ENCODE peak calls at places on chromosomes 13 and 19, in four cellular contexts. D, R, C and L are unnamed samples.

GRCh38 chr19:18419699-18420460 is 682 bp downstream of the SSBP4 start:
- DNase-seq in D (peak), R (no peak), C (peak), L (no peak)

GRCh38 chr13:93079294-93079693 is 147.3 kb upstream of the GPC6 start:
- DNase-seq in D (no peak), R (no peak), C (no peak), L (no peak)

GRCh38 chr13:108621421-108621820 is 8.0 kb upstream of the MYO16 start:
- DNase-seq in D (no peak), R (peak), C (no peak), L (no peak)

GRCh38 chr13:43159007-43159406 is 135.6 kb downstream of the DNAJC15 start:
- DNase-seq in D (no peak), R (no peak), C (no peak), L (peak)

GRCh38 chr13:44243198-44243852 is 130.3 kb upstream of the SERP2 start:
- DNase-seq in D (no peak), R (peak), C (no peak), L (no peak)

GRCh38 chr19:16527971-16528521 is 14.2 kb downstream of the CHERP start:
- DNase-seq in D (no peak), R (no peak), C (peak), L (no peak)

GRCh38 chr13:75458696-75459422 is 23.1 kb downstream of the TBC1D4 start:
- DNase-seq in D (peak), R (no peak), C (peak), L (no peak)

GRCh38 chr13:59047546-59047945 is 1116.2 kb downstream of the DIAPH3 start:
- DNase-seq in D (no peak), R (no peak), C (no peak), L (no peak)

GRCh38 chr13:85543144-85543543 is 256.1 kb downstream of the SLITRK6 start:
- DNase-seq in D (no peak), R (no peak), C (no peak), L (no peak)

GRCh38 chr13:114152831-114153371 is 20.5 kb upstream of the RASA3 start:
- DNase-seq in D (no peak), R (no peak), C (no peak), L (no peak)

GRCh38 chr13:52319876-52320275 is 86.1 kb downstream of the THSD1 start:
- DNase-seq in D (no peak), R (no peak), C (no peak), L (no peak)

GRCh38 chr13:23509781-23510543 is 60.2 kb upstream of the TNFRSF19 start:
- DNase-seq in D (no peak), R (peak), C (no peak), L (no peak)

GRCh38 chr19:38384209-38385027 is 3.4 kb downstream of the GGN start:
- DNase-seq in D (no peak), R (no peak), C (no peak), L (no peak)

GRCh38 chr13:45473627-45474026 is 8.9 kb downstream of the COG3 start:
- DNase-seq in D (no peak), R (no peak), C (no peak), L (no peak)

GRCh38 chr19:10797078-10797477 is 38.9 kb downstream of the TMED1 start:
- DNase-seq in D (no peak), R (no peak), C (no peak), L (no peak)

GRCh38 chr13:113777311-113778260 is 18.6 kb downstream of the TMEM255B start:
- DNase-seq in D (no peak), R (no peak), C (no peak), L (no peak)

GRCh38 chr13:48496796-48497195 is 36.1 kb downstream of the RCBTB2 start:
- DNase-seq in D (no peak), R (no peak), C (no peak), L (no peak)

GRCh38 chr13:66222127-66222526 is 1008.0 kb downstream of the PCDH9 start:
- DNase-seq in D (no peak), R (no peak), C (no peak), L (no peak)

GRCh38 chr13:114339779-114340534 is 25.7 kb downstream of the CHAMP1 start:
- DNase-seq in D (peak), R (no peak), C (peak), L (no peak)

GRCh38 chr19:30029721-30030510 is 87.9 kb downstream of the URI1 start:
- DNase-seq in D (no peak), R (no peak), C (no peak), L (peak)

GRCh38 chr19:35226748-35227147 is 1.8 kb downstream of the FAM187B start:
- DNase-seq in D (no peak), R (no peak), C (no peak), L (no peak)

GRCh38 chr19:46962030-46962570 is 57.5 kb upstream of the NPAS1 start:
- DNase-seq in D (no peak), R (no peak), C (no peak), L (no peak)

GRCh38 chr19:46959962-46960556 is 59.6 kb upstream of the NPAS1 start:
- DNase-seq in D (no peak), R (no peak), C (no peak), L (no peak)

GRCh38 chr19:46958542-46958941 is 61.1 kb upstream of the NPAS1 start:
- DNase-seq in D (no peak), R (no peak), C (no peak), L (peak)

GRCh38 chr19:46967578-46968018 is 52.0 kb upstream of the NPAS1 start:
- DNase-seq in D (peak), R (no peak), C (no peak), L (no peak)

DNA sequence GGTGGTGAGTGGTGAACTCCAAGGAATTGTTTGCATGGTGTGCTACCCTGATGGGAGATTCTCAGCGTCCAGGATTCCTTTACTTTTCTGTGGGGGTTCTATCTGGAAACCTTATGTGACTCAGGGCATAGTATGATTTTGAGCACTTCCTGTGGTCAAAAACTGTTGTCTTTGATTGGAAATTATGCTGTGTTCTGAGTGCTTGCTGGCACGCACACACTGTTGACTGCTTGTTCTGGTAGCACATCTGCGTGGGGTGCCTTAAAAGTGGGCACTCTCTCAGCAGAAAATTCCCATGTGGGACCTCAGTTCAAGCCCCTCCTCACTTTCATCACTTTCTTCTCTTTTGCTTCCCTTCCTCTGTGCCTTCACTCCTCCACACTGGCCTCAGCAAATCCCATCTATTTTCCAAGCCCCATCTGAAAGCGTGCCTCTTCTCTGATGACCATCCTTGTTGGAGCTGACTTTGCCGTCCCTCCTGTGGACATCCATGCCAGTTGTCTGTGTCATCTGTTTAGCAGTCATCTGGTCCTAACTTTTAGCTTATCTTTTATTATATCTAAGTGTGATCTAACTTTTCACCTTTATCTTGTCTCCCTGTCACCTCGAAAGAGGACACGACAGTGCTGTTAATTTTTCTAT is 56.4 kb upstream of the NPAS1 start:
- DNase-seq in D (no peak), R (no peak), C (no peak), L (peak)
- H3K4me3 ChIP-seq in D (no peak), R (no peak), C (no peak), L (no peak)

GRCh38 chr19:19538077-19538764 is at the start of gene CILP2:
- DNase-seq in D (peak), R (no peak), C (peak), L (no peak)
- H3K4me3 ChIP-seq in D (peak), R (no peak), C (no peak), L (peak)

GRCh38 chr19:37251308-37252229 is 33.6 kb downstream of the ZNF383 start:
- DNase-seq in D (peak), R (peak), C (peak), L (peak)
- H3K4me3 ChIP-seq in D (peak), R (peak), C (peak), L (peak)

GRCh38 chr13:26758496-26759155 is 2.0 kb downstream of the GPR12 start:
- DNase-seq in D (no peak), R (no peak), C (no peak), L (no peak)

GRCh38 chr13:26759907-26760834 is at the start of gene GPR12:
- DNase-seq in D (no peak), R (no peak), C (no peak), L (no peak)

GRCh38 chr13:26759156-26759906 is 1.3 kb downstream of the GPR12 start:
- DNase-seq in D (no peak), R (no peak), C (no peak), L (no peak)

GRCh38 chr13:26760835-26761582 is 423 bp upstream of the GPR12 start:
- DNase-seq in D (no peak), R (no peak), C (no peak), L (no peak)
- H3K4me3 ChIP-seq in D (no peak), R (no peak), C (no peak), L (no peak)

GRCh38 chr19:54465367-54466109 is 2.0 kb upstream of the LENG9 start:
- DNase-seq in D (peak), R (no peak), C (no peak), L (no peak)
- H3K4me3 ChIP-seq in D (no peak), R (no peak), C (no peak), L (no peak)

DNA sequence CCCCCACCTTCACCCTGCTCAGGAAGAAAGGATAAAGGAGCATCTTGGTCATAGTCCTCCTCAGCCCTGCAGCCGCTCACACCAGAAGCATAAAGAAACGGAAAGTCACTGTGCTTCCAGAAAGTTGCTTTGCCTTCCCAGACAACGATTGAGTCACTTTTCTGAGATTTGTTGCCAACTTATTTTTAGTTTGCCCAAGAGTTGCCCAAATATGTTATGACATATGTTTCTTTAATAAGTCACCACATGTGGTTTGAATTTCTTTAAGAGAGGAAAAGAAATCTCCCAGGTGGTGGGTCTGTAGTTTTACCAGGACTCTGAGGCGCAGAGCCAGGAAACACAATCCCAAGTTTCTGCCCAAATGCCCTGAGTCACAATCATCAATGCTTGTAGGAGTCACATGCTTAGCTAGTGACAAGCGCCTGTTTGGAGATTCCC is 63.4 kb upstream of the LRCH1 start:
- DNase-seq in D (no peak), R (peak), C (no peak), L (peak)
- H3K4me3 ChIP-seq in D (no peak), R (no peak), C (no peak), L (no peak)